ENCODE peak calls at places on chromosomes 2 and 18, in four cellular contexts. M, A, W and R are unnamed samples.

GRCh38 chr2:62215306-62216064 is 19.6 kb downstream of the B3GNT2 start:
- DNase-seq in A (no peak), W (peak; percentile 58), M (no peak), R (no peak)

GRCh38 chr2:15642334-15643208 is 50.9 kb downstream of the DDX1 start:
- DNase-seq in M (no peak), W (no peak), A (no peak), R (no peak)

GRCh38 chr2:109440507-109441156 is 173.1 kb downstream of the SEPTIN10 start:
- DNase-seq in A (no peak), W (peak; percentile 51), M (no peak), R (no peak)

GRCh38 chr2:6224267-6224666 is 532.1 kb downstream of the SOX11 start:
- DNase-seq in A (no peak), M (no peak), W (no peak), R (no peak)

GRCh38 chr2:187993516-187993915 is 298.2 kb upstream of the GULP1 start:
- DNase-seq in M (no peak), W (peak; percentile 66), A (no peak), R (no peak)

GRCh38 chr2:237581751-237582746 is 8.5 kb downstream of the RAB17 start:
- DNase-seq in A (no peak), M (no peak), W (peak; percentile 58), R (peak; percentile 52)

GRCh38 chr2:47339745-47340541 is 63.0 kb upstream of the MSH2 start:
- DNase-seq in A (no peak), W (peak; percentile 48), M (peak; percentile 92), R (peak; percentile 100)

GRCh38 chr2:72636210-72636609 is 189.6 kb downstream of the EXOC6B start:
- DNase-seq in M (no peak), W (no peak), A (no peak), R (no peak)

GRCh38 chr2:165876269-165876668 is 77.3 kb downstream of the TTC21B start:
- DNase-seq in A (no peak), M (no peak), W (no peak), R (no peak)

GRCh38 chr2:213834331-213834730 is 550.1 kb downstream of the SPAG16 start:
- DNase-seq in A (no peak), W (peak; percentile 89), M (peak; percentile 6), R (peak; percentile 67)

GRCh38 chr2:71833855-71834554 is 313.7 kb downstream of the CYP26B1 start:
- DNase-seq in A (no peak), M (no peak), W (peak; percentile 24), R (no peak)

GRCh38 chr18:32730068-32730467 is 42.8 kb downstream of the KLHL14 start:
- DNase-seq in M (no peak), A (no peak), W (no peak), R (no peak)

GRCh38 chr2:143469323-143469722 is 340.1 kb downstream of the ARHGAP15 start:
- DNase-seq in A (no peak), M (no peak), W (no peak), R (peak; percentile 87)

GRCh38 chr2:199581935-199582336 is 124.2 kb upstream of the SATB2 start:
- DNase-seq in M (no peak), A (no peak), W (peak; percentile 32), R (no peak)

GRCh38 chr2:91442246-91442905 is 2750.9 kb downstream of the RPIA start:
- DNase-seq in M (no peak), A (no peak), W (no peak), R (no peak)

GRCh38 chr2:221308507-221309054 is 263.5 kb downstream of the EPHA4 start:
- DNase-seq in A (no peak), M (no peak), W (no peak), R (no peak)

GRCh38 chr2:61762292-61762691 is 91.6 kb downstream of the FAM161A start:
- DNase-seq in A (no peak), M (no peak), W (no peak), R (no peak)

GRCh38 chr2:162839419-162839818 is 852 bp upstream of the KCNH7 start:
- DNase-seq in A (peak; percentile 27), W (no peak), M (no peak), R (no peak)

GRCh38 chr2:216776076-216776726 is 80.9 kb upstream of the IGFBP5 start:
- DNase-seq in W (peak; percentile 51), M (no peak), A (no peak), R (no peak)

GRCh38 chr2:51085679-51086078 is 53.7 kb upstream of the NRXN1 start:
- DNase-seq in M (no peak), A (no peak), W (no peak), R (no peak)

GRCh38 chr2:181790716-181791649 is 100.5 kb upstream of the ITPRID2 start:
- DNase-seq in A (no peak), M (peak; percentile 98), W (peak; percentile 100), R (peak; percentile 100)

GRCh38 chr2:109299466-109299865 is 170.5 kb downstream of the SH3RF3 start:
- DNase-seq in M (no peak), A (no peak), W (no peak), R (no peak)

GRCh38 chr18:57915241-57915640 is 112.1 kb upstream of the ATP8B1 start:
- DNase-seq in A (no peak), W (peak; percentile 14), M (no peak), R (no peak)

GRCh38 chr2:175834472-175834871 is 167.6 kb downstream of the LNPK start:
- DNase-seq in A (no peak), W (peak; percentile 36), M (no peak), R (no peak)

GRCh38 chr2:236366406-236366805 is 102.2 kb upstream of the ASB18 start:
- DNase-seq in W (peak; percentile 4), M (no peak), A (no peak), R (no peak)

GRCh38 chr2:166458682-166459081 is 35.4 kb downstream of the SCN7A start:
- DNase-seq in A (no peak), W (no peak), M (no peak), R (peak; percentile 81)

GRCh38 chr2:66030553-66030952 is 404.4 kb upstream of the MEIS1 start:
- DNase-seq in W (no peak), A (no peak), M (peak; percentile 3), R (peak; percentile 26)

GRCh38 chr2:27723372-27724144 is 48.0 kb upstream of the MRPL33 start:
- DNase-seq in A (peak; percentile 65), W (peak; percentile 67), M (peak; percentile 62), R (peak; percentile 60)

GRCh38 chr2:24365051-24365450 is 4.7 kb upstream of the ITSN2 start:
- DNase-seq in M (no peak), W (no peak), A (peak; percentile 34), R (peak; percentile 61)

GRCh38 chr2:37417321-37417720 is 72.9 kb downstream of the QPCT start:
- DNase-seq in W (peak; percentile 72), A (no peak), M (no peak), R (no peak)

GRCh38 chr2:30406853-30407252 is 40.2 kb upstream of the LCLAT1 start:
- DNase-seq in A (no peak), M (no peak), W (no peak), R (no peak)

GRCh38 chr2:133235959-133236358 is 332.3 kb downstream of the NCKAP5 start:
- DNase-seq in M (no peak), W (peak; percentile 18), A (no peak), R (peak; percentile 74)

GRCh38 chr2:128490881-128491778 is 172.5 kb upstream of the HS6ST1 start:
- DNase-seq in M (no peak), A (no peak), W (no peak), R (no peak)
- H3K4me3 ChIP-seq in M (no peak overlapping the region), A (no peak overlapping the region), W (no peak overlapping the region), R (no peak overlapping the region)

GRCh38 chr2:207311316-207312005 is 145.7 kb upstream of the KLF7 start:
- DNase-seq in M (peak; percentile 60), W (peak; percentile 87), A (no peak), R (peak; percentile 93)
- TF ChIP-seq CTCF in M (peak; percentile 21), W (peak; percentile 66), A (no peak), R (peak; percentile 20)

GRCh38 chr2:96880891-96881273 is 11.0 kb upstream of the SEMA4C start:
- DNase-seq in W (no peak), M (no peak), A (no peak), R (no peak)

GRCh38 chr2:96878171-96878570 is 8.3 kb upstream of the SEMA4C start:
- DNase-seq in A (no peak), M (no peak), W (no peak), R (no peak)

GRCh38 chr2:96877513-96878159 is 7.8 kb upstream of the SEMA4C start:
- DNase-seq in M (no peak), A (no peak), W (no peak), R (no peak)

GRCh38 chr2:96879545-96880040 is 9.7 kb upstream of the SEMA4C start:
- DNase-seq in A (no peak), M (no peak), W (no peak), R (no peak)

GRCh38 chr2:96878796-96879544 is 9.1 kb upstream of the SEMA4C start:
- DNase-seq in A (no peak), W (no peak), M (no peak), R (no peak)
- H3K27me3 ChIP-seq in A (no peaks in the 10 kb centered on the region), W (peaks cover 10% of the 10 kb centered on the region), M (no peaks in the 10 kb centered on the region), R (no peaks in the 10 kb centered on the region)

GRCh38 chr2:238866656-238867277 is 18.9 kb downstream of the TWIST2 start:
- DNase-seq in W (no peak), M (no peak), A (no peak), R (no peak)
- H3K4me3 ChIP-seq in W (peak overlapping the region; percentile 22), M (no peak overlapping the region), A (no peak overlapping the region), R (no peak overlapping the region)

DNA sequence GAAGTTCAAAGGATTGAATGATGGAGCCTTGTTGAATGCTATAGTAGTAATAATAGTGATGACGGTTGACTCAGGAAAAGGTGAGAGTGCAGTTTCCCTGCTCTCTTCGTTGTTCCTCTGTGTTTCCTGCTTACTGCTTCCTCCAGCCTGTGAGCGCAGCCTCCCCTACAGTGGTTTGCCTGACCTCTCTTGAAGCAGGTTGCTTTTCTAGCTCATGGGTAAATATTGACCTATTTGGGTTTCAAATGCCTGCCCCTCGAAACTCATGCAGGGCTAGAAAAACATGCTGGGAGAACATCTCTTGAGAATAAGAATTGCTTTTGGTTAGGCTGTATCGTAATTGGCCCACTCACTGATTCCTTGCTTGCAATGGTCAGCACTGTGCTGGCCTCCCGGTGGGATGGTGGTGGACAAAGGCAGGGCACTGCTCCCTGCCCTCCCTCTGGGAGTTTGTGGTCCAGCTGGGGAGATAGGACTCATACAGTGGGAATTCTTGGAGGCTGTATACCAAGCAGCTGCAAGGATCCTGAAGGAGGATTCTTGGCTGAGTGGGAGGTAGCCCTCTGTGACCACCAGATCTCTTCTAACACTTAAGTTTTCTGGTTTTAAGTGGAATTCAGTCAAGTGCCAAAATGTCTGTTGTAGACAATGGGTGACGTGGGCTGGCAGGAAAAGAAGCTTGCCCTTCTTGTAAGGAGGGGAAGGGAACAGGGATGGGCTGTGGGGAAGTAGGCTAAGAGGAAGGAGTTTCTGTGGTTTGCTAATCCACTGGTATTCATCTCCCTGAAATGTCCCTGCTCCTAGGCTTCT is 5.4 kb upstream of the RNF181 start:
- DNase-seq in A (no peak), W (peak; percentile 100), M (no peak), R (peak; percentile 56)
- TF ChIP-seq CTCF in A (no peak), W (no peak), M (no peak), R (no peak)

GRCh38 chr2:88521445-88522070 is 69.1 kb upstream of the FOXI3 start:
- DNase-seq in M (no peak), A (no peak), W (no peak), R (peak; percentile 8)

GRCh38 chr2:88517759-88518201 is 65.3 kb upstream of the FOXI3 start:
- DNase-seq in A (no peak), M (no peak), W (no peak), R (no peak)
- H3K27me3 ChIP-seq in A (peaks cover 4% of the 10 kb centered on the region), M (no peaks in the 10 kb centered on the region), W (no peaks in the 10 kb centered on the region), R (no peaks in the 10 kb centered on the region)